ENCODE peak calls at places on chromosome 2, in seven cellular contexts. F is mucosa of descending colon, A is GM12878, H is H1, W is BE2C, X is endothelial cell, Z is H9. N is an unnamed sample.

GRCh38 chr2:47097563-47097962 is 57.5 kb downstream of the STPG4 start:
- DNase-seq in F (no peak), Z (no peak), W (no peak), X (no peak), H (no peak), A (no peak), N (no peak)

GRCh38 chr2:182062329-182062972 is 76.8 kb downstream of the PPP1R1C start:
- DNase-seq in X (no peak), W (no peak), H (no peak), Z (no peak), A (no peak), F (no peak), N (no peak)

GRCh38 chr2:189799531-189799930 is 15.3 kb downstream of the PMS1 start:
- DNase-seq in Z (no peak), A (no peak), W (no peak), H (no peak), F (no peak), X (no peak), N (no peak)

GRCh38 chr2:18311413-18311812 is 249.0 kb downstream of the RDH14 start:
- DNase-seq in H (no peak), Z (no peak), A (no peak), W (no peak), F (peak), X (no peak), N (no peak)

GRCh38 chr2:154507186-154507585 is 191.3 kb upstream of the KCNJ3 start:
- DNase-seq in Z (no peak), X (no peak), A (no peak), F (no peak), H (no peak), W (no peak), N (no peak)

GRCh38 chr2:172734711-172735645 is 667 bp upstream of the RAPGEF4 start:
- DNase-seq in W (no peak), X (no peak), A (no peak), Z (no peak), F (no peak), H (no peak), N (no peak)

GRCh38 chr2:225122582-225123486 is 80.6 kb upstream of the DOCK10 start:
- DNase-seq in F (peak), A (no peak), H (peak), W (peak), X (peak), Z (no peak), N (no peak)

GRCh38 chr2:118431997-118432396 is 343.7 kb downstream of the INSIG2 start:
- DNase-seq in A (no peak), X (no peak), W (no peak), H (no peak), Z (no peak), F (no peak), N (no peak)

GRCh38 chr2:75571730-75572430 is 11.1 kb upstream of the EVA1A start:
- DNase-seq in H (no peak), X (no peak), A (no peak), W (no peak), Z (no peak), F (no peak), N (no peak)

GRCh38 chr2:74646201-74646600 is 1.9 kb downstream of the M1AP start:
- DNase-seq in F (no peak), Z (no peak), A (no peak), X (no peak), H (no peak), W (no peak), N (no peak)

GRCh38 chr2:170321526-170321925 is 143.6 kb downstream of the MYO3B start:
- DNase-seq in X (no peak), Z (no peak), W (no peak), H (no peak), F (no peak), A (no peak), N (no peak)

GRCh38 chr2:11967946-11968465 is 221.6 kb downstream of the LPIN1 start:
- DNase-seq in A (no peak), W (peak), X (no peak), H (no peak), F (no peak), Z (no peak), N (no peak)

GRCh38 chr2:66849128-66849527 is 414.2 kb downstream of the MEIS1 start:
- DNase-seq in X (no peak), W (no peak), H (no peak), A (no peak), F (no peak), Z (no peak), N (no peak)

GRCh38 chr2:236637691-236638569 is 68.3 kb downstream of the ACKR3 start:
- DNase-seq in X (no peak), Z (no peak), W (no peak), F (no peak), H (no peak), A (no peak), N (no peak)

GRCh38 chr2:240818543-240819403 is 1.2 kb downstream of the KIF1A start:
- DNase-seq in Z (peak), F (no peak), A (no peak), W (no peak), X (no peak), H (peak), N (no peak)

GRCh38 chr2:36605273-36605672 is 7.3 kb upstream of the FEZ2 start:
- DNase-seq in Z (no peak), X (no peak), F (no peak), W (no peak), A (no peak), H (no peak), N (no peak)

GRCh38 chr2:12325806-12326205 is 390.9 kb upstream of the TRIB2 start:
- DNase-seq in H (no peak), X (no peak), F (no peak), Z (peak), W (peak), A (no peak), N (no peak)

GRCh38 chr2:210456571-210456970 is 20.0 kb downstream of the LANCL1 start:
- DNase-seq in A (no peak), H (no peak), W (no peak), X (no peak), F (no peak), Z (no peak), N (no peak)

GRCh38 chr2:55751966-55752365 is 58.3 kb upstream of the PNPT1 start:
- DNase-seq in X (no peak), H (no peak), Z (no peak), F (no peak), W (no peak), A (no peak), N (no peak)

GRCh38 chr2:54456526-54457325 is 599 bp downstream of the SPTBN1 start:
- DNase-seq in H (peak), W (peak), A (no peak), F (no peak), Z (peak), X (no peak), N (peak)

GRCh38 chr2:46488389-46488788 is 9.0 kb downstream of the TMEM247 start:
- DNase-seq in A (no peak), H (no peak), Z (peak), F (no peak), W (no peak), X (no peak), N (no peak)

GRCh38 chr2:111199840-111200239 is 79.1 kb downstream of the BCL2L11 start:
- DNase-seq in H (no peak), A (no peak), X (no peak), F (no peak), Z (no peak), W (no peak), N (no peak)

GRCh38 chr2:214604861-214605260 is 194.0 kb downstream of the VWC2L start:
- DNase-seq in W (no peak), A (no peak), H (no peak), F (no peak), Z (no peak), X (no peak), N (no peak)

GRCh38 chr2:181790716-181791649 is 100.5 kb upstream of the ITPRID2 start:
- DNase-seq in H (no peak), X (no peak), F (peak), Z (no peak), A (peak), W (no peak), N (peak)

GRCh38 chr2:226799976-226800940 is 638 bp upstream of the IRS1 start:
- DNase-seq in W (no peak), A (no peak), H (peak), Z (peak), X (no peak), F (peak), N (peak)

GRCh38 chr2:170847716-170848115 is 31.0 kb downstream of the GAD1 start:
- DNase-seq in A (no peak), H (no peak), Z (no peak), W (no peak), X (no peak), F (no peak), N (no peak)

GRCh38 chr2:120606931-120607330 is 128.7 kb upstream of the GLI2 start:
- DNase-seq in X (no peak), Z (no peak), F (no peak), H (no peak), W (no peak), A (no peak), N (no peak)

GRCh38 chr2:516131-516530 is 161.1 kb downstream of the TMEM18 start:
- DNase-seq in Z (no peak), W (no peak), F (no peak), A (no peak), H (no peak), X (no peak), N (no peak)

GRCh38 chr2:159617651-159618050 is 1.3 kb upstream of the BAZ2B start:
- DNase-seq in W (peak), F (peak), H (no peak), Z (no peak), A (no peak), X (no peak), N (no peak)

GRCh38 chr2:218292700-218293014 is 354 bp upstream of the TMBIM1 start:
- DNase-seq in F (no peak), H (no peak), Z (no peak), X (no peak), A (no peak), W (no peak), N (no peak)
- TF ChIP-seq CTCF in F (no peak), H (no peak), Z (no peak), X (peak), A (no peak), W (no peak), N (no peak)

GRCh38 chr2:230924470-230925341 is at the start of gene GPR55:
- DNase-seq in W (no peak), H (peak), A (peak), Z (peak), X (peak), F (peak), N (peak)
- TF ChIP-seq CTCF in W (peak), H (peak), A (peak), Z (peak), X (peak), F (no peak), N (peak)

GRCh38 chr2:196718796-196719564 is 79.5 kb downstream of the CCDC150 start:
- DNase-seq in W (peak), H (peak), A (no peak), F (no peak), X (peak), Z (peak), N (no peak)
- TF ChIP-seq CTCF in W (peak), H (peak), A (no peak), F (no peak), X (no peak), Z (peak), N (peak)

DNA sequence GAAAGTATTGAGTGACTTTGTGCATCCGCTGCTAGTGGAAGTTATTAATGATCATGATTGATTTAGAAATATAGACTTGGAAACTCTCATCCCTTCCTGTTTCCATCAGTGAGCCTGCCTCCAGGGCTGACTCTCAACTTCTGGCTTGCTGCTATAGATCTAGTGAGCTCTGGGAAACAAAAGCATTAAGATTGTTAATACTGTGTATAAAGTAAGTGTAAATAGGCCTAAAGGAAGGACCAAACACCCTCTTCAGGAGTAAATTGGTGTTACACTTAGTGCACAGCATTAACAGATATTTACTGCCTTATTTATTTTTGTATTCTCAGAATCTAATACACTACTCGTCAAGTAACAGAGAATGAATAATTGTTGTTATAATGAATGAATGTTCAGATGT is 285.6 kb downstream of the THSD7B start:
- DNase-seq in H (no peak), W (no peak), Z (no peak), A (no peak), F (no peak), X (no peak), N (no peak)
- TF ChIP-seq CTCF in H (peak), W (no peak), Z (peak), A (peak), F (no peak), X (peak), N (peak)

DNA sequence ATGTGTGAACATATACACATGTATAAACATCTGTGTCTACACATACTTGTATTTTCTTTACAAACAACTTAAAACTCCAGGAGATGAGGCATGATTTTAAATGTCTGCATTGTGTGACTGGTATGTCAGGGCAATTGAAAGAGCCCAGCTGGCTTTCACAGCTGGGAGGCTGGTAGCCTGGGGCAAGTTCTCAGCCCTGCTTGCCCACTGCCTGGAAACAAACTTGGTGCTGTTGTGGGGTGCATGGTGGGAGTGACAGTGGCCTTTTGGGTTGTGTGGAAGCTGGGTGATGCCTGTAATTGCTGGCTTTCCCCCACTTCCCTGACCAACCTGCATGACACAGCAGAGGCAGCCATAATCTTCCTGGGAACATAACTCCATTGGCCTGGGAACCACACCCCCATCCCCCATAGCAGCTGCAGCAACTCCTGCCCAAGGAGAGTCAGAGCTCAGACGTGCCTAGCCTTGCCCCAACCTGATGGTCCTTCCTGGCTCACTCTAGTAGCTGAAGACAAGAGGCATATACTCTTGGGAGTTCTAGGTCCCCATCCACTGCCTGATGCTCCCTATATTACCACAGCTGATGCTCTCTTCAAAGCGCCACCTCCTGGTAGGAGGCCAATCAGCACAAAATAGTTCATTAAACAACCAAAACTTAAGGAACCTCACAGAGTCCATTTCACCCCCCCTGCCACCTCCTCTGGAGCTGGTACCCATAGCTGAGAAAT is 158.4 kb downstream of the CERS6 start:
- DNase-seq in H (peak), F (no peak), A (no peak), Z (no peak), W (peak), X (no peak), N (no peak)
- TF ChIP-seq CTCF in H (peak), F (no peak), A (peak), Z (peak), W (peak), X (peak), N (peak)

DNA sequence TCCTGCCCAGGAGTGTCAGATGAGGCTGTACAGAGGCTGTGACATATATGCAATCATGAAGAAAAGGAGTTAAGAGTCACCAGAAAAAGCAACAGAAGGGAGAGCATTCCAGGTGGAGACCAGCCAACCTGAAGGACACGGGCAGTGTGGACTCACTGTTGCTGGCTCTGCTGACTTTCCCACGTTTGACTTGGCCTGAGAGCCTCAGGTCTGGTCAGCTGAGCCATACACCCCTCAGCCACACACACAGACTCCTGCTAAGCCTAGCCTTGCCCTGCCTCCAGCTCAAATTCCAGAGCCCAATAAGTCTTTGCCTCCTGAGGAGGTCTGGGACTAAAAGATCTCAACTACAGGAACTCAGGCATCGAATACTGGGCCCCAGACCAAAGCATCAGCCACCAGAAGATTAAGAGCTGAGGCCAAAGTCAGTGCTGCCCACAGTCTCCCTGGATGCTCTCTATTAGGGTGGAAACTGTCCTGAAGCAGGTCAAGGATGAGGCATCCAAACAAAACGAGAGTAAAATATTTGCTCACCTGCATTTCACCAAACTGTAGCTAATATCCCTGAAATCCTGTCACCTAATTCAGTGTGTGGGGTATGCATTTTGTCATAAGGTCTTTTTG is 23.3 kb downstream of the CACNB4 start:
- DNase-seq in X (no peak), W (no peak), Z (no peak), H (no peak), A (no peak), F (no peak), N (no peak)
- TF ChIP-seq CTCF in X (no peak), W (no peak), Z (no peak), H (no peak), A (no peak), F (no peak), N (no peak)